ENCODE peak calls at places on chromosomes 2 and 18, in nine cellular contexts. K is activated CD4-positive, alpha-beta T cell treated with anti-CD3 and anti-CD28 coated beads, Interleukin-2, amount 10 ng/mL, durations not matched to agents 24 days and 14 days; M is activated T-helper 9 cell treated with anti-CD3 and anti-CD28 coated beads, Interleukin-2, amount 50 U/mL, for 16 hours; A is activated effector memory CD4-positive, alpha-beta T cell treated with anti-CD3 and anti-CD28 coated beads, Interleukin-2, amount 50 U/mL, for 16 hours; T is fibroblast of pulmonary artery; R is NCI-H524; H is endothelial cell of umbilical vein; L is HEK293T; J is astrocyte of the spinal cord. D is an unnamed sample.

GRCh38 chr2:65070172-65070830 is 14.1 kb downstream of the CEP68 start:
- DNase-seq in J (peak), M (no peak), L (no peak), H (peak), K (no peak), R (no peak), A (peak), T (peak), D (no peak)

GRCh38 chr2:202035089-202035940 is 1.7 kb downstream of the FZD7 start:
- DNase-seq in A (peak), L (no peak), T (peak), K (peak), R (peak), M (no peak), H (no peak), J (peak), D (peak)

GRCh38 chr18:65768379-65768778 is 17.6 kb downstream of the CDH7 start:
- DNase-seq in T (no peak), R (no peak), A (no peak), H (no peak), L (no peak), K (no peak), M (no peak), J (no peak), D (no peak)

GRCh38 chr2:215554689-215555088 is 118.8 kb upstream of the FN1 start:
- DNase-seq in L (no peak), A (no peak), K (no peak), M (no peak), R (no peak), T (peak), J (peak), H (peak), D (no peak)

GRCh38 chr2:30408961-30409387 is 38.1 kb upstream of the LCLAT1 start:
- DNase-seq in J (peak), M (no peak), A (no peak), T (peak), L (no peak), H (no peak), K (no peak), R (no peak), D (no peak)

GRCh38 chr2:86396304-86396785 is 44.8 kb upstream of the KDM3A start:
- DNase-seq in M (no peak), R (peak), K (peak), T (peak), A (no peak), L (peak), J (peak), H (peak), D (no peak)

GRCh38 chr2:56444339-56444738 is 260.5 kb downstream of the CCDC85A start:
- DNase-seq in R (no peak), H (peak), T (peak), M (no peak), J (no peak), K (no peak), A (no peak), L (peak), D (no peak)

GRCh38 chr2:48228345-48228684 is 301.6 kb upstream of the STON1 start:
- DNase-seq in K (no peak), H (no peak), A (no peak), M (no peak), R (no peak), L (no peak), J (no peak), T (no peak), D (no peak)

GRCh38 chr2:218892693-218893348 is 12.2 kb downstream of the WNT10A start:
- DNase-seq in A (peak), J (peak), T (peak), R (peak), M (peak), K (peak), H (peak), L (peak), D (peak)

GRCh38 chr18:50805732-50806131 is 14.1 kb downstream of the MRO start:
- DNase-seq in J (no peak), A (no peak), T (peak), K (no peak), H (no peak), M (no peak), R (no peak), L (no peak), D (no peak)

GRCh38 chr2:5190023-5190422 is 502.2 kb upstream of the SOX11 start:
- DNase-seq in M (no peak), R (no peak), T (no peak), H (peak), J (peak), K (no peak), A (no peak), L (no peak), D (no peak)

GRCh38 chr2:55459741-55460274 is 40.2 kb upstream of the CCDC88A start:
- DNase-seq in L (no peak), H (no peak), K (no peak), M (no peak), T (no peak), A (no peak), R (no peak), J (no peak), D (no peak)

GRCh38 chr18:13159579-13159978 is 59.0 kb upstream of the LDLRAD4 start:
- DNase-seq in J (peak), R (peak), M (no peak), T (peak), L (peak), A (no peak), H (peak), K (peak), D (no peak)

GRCh38 chr2:232481322-232482140 is 6.1 kb downstream of the ECEL1 start:
- DNase-seq in K (no peak), H (no peak), M (no peak), J (no peak), R (no peak), A (peak), T (no peak), L (no peak), D (peak)

D was measured in spleen.